ENCODE peak calls at places on chromosomes 11 and 22, in six cellular contexts. Y is adipocyte; I is A549; G is SJSA1; N is fibroblast of lung; P is CD4-positive, alpha-beta T cell. D is an unnamed sample. For H3K9me3, the result is how much of the 10 kb centered on the place peaks cover.

GRCh38 chr11:126702165-126702738 is 298.3 kb downstream of the KIRREL3 start:
- DNase-seq in Y (no peak), I (no peak), G (no peak), N (no peak), P (no peak), D (no peak)

GRCh38 chr11:71251159-71251721 is 1.1 kb downstream of the SHANK2 start:
- DNase-seq in Y (peak), I (peak), G (no peak), N (no peak), P (no peak), D (no peak)

GRCh38 chr11:132683602-132684001 is 848.7 kb downstream of the OPCML start:
- DNase-seq in Y (peak), I (no peak), G (no peak), N (no peak), P (no peak), D (no peak)

GRCh38 chr11:79045811-79046304 is 395.0 kb downstream of the TENM4 start:
- DNase-seq in Y (no peak), I (no peak), G (no peak), N (no peak), P (no peak), D (no peak)

GRCh38 chr11:104705475-104706195 is 192.6 kb downstream of the CASP12 start:
- DNase-seq in Y (no peak), I (no peak), G (no peak), N (no peak), P (peak), D (peak)

GRCh38 chr11:66100272-66101037 is 30.4 kb downstream of the PACS1 start:
- DNase-seq in Y (no peak), I (peak), G (no peak), N (no peak), P (peak), D (peak)

GRCh38 chr11:58796333-58797049 is 48.0 kb downstream of the GLYATL2 start:
- DNase-seq in Y (peak), I (no peak), G (no peak), N (no peak), P (no peak), D (no peak)

GRCh38 chr22:41417622-41418390 is 28.8 kb downstream of the TOB2 start:
- DNase-seq in Y (peak), I (no peak), G (no peak), N (peak), P (no peak), D (no peak)

GRCh38 chr22:36277482-36278291 is 24.8 kb downstream of the APOL1 start:
- DNase-seq in Y (peak), I (peak), G (peak), N (peak), P (peak), D (peak)

GRCh38 chr11:112460141-112460540 is 199.5 kb upstream of the PLET1 start:
- DNase-seq in Y (no peak), I (no peak), G (no peak), N (no peak), P (no peak), D (no peak)

GRCh38 chr11:128155590-128155989 is 431.8 kb downstream of the ETS1 start:
- DNase-seq in Y (no peak), I (no peak), G (no peak), N (no peak), P (no peak), D (no peak)

GRCh38 chr11:66317322-66317765 is 500 bp upstream of the CD248 start:
- DNase-seq in Y (peak), I (no peak), G (peak), N (peak), P (peak), D (no peak)

GRCh38 chr11:66619080-66619554 is 2.7 kb downstream of the RBM14 start:
- DNase-seq in Y (peak), I (no peak), G (peak), N (peak), P (no peak), D (no peak)

GRCh38 chr22:40043086-40043485 is 48.3 kb downstream of the FAM83F start:
- DNase-seq in Y (peak), I (no peak), G (no peak), N (peak), P (no peak), D (no peak)

GRCh38 chr11:115153135-115153534 is 351.1 kb downstream of the CADM1 start:
- DNase-seq in Y (no peak), I (no peak), G (no peak), N (peak), P (no peak), D (no peak)

GRCh38 chr11:106695506-106695905 is 322.8 kb downstream of the GUCY1A2 start:
- DNase-seq in Y (peak), I (no peak), G (no peak), N (peak), P (no peak), D (no peak)

GRCh38 chr22:40416267-40416570 is 45.8 kb downstream of the SGSM3 start:
- DNase-seq in Y (no peak), I (no peak), G (no peak), N (no peak), P (no peak), D (no peak)

GRCh38 chr22:17914474-17914873 is 109.9 kb downstream of the MICAL3 start:
- DNase-seq in Y (no peak), I (no peak), G (no peak), N (no peak), P (no peak), D (no peak)

GRCh38 chr11:68270334-68271022 is 1.3 kb downstream of the C11orf24 start:
- DNase-seq in Y (peak), I (no peak), G (no peak), N (no peak), P (no peak), D (no peak)

GRCh38 chr11:14418801-14419417 is 59.9 kb upstream of the RRAS2 start:
- DNase-seq in Y (peak), I (peak), G (peak), N (no peak), P (no peak), D (no peak)

GRCh38 chr22:47409501-47410275 is 647.2 kb downstream of the TBC1D22A start:
- DNase-seq in Y (no peak), I (no peak), G (no peak), N (no peak), P (no peak), D (no peak)

GRCh38 chr11:11725438-11725837 is 103.6 kb upstream of the GALNT18 start:
- DNase-seq in Y (no peak), I (no peak), G (no peak), N (no peak), P (no peak), D (no peak)

GRCh38 chr11:79419120-79419519 is 21.7 kb downstream of the TENM4 start:
- DNase-seq in Y (no peak), I (peak), G (no peak), N (peak), P (no peak), D (no peak)

GRCh38 chr11:12377824-12378593 is 638 bp downstream of the PARVA start:
- DNase-seq in Y (peak), I (peak), G (peak), N (peak), P (no peak), D (no peak)

GRCh38 chr22:31177420-31178162 is 17.6 kb downstream of the RNF185 start:
- DNase-seq in Y (peak), I (no peak), G (peak), N (peak), P (no peak), D (no peak)

GRCh38 chr22:37284807-37285355 is 2.6 kb downstream of the CYTH4 start:
- DNase-seq in Y (no peak), I (no peak), G (no peak), N (no peak), P (peak), D (peak)

GRCh38 chr22:20284471-20285086 is 16.5 kb upstream of the RTN4R start:
- DNase-seq in Y (no peak), I (no peak), G (no peak), N (no peak), P (no peak), D (no peak)

GRCh38 chr11:2581931-2582435 is 117.8 kb downstream of the KCNQ1OT1 start:
- DNase-seq in Y (no peak), I (no peak), G (no peak), N (no peak), P (no peak), D (peak)

GRCh38 chr11:133809525-133810178 is 35.7 kb downstream of the SPATA19 start:
- DNase-seq in Y (no peak), I (no peak), G (no peak), N (no peak), P (no peak), D (no peak)

GRCh38 chr22:21628386-21629261 is 1.2 kb downstream of the YDJC start:
- DNase-seq in Y (no peak), I (no peak), G (no peak), N (no peak), P (no peak), D (no peak)

GRCh38 chr11:12787847-12788246 is 113.6 kb downstream of the TEAD1 start:
- DNase-seq in Y (peak), I (no peak), G (peak), N (peak), P (no peak), D (no peak)

GRCh38 chr11:111733009-111733408 is 33.2 kb downstream of the PPP2R1B start:
- DNase-seq in Y (peak), I (no peak), G (peak), N (peak), P (no peak), D (no peak)

GRCh38 chr11:119181677-119182412 is 3.4 kb upstream of the NHERF4 start:
- DNase-seq in Y (no peak), I (no peak), G (no peak), N (no peak), P (no peak), D (no peak)

GRCh38 chr11:19816040-19816439 is 103.4 kb downstream of the NAV2 start:
- DNase-seq in Y (no peak), I (no peak), G (no peak), N (no peak), P (no peak), D (no peak)

GRCh38 chr11:72969894-72970335 is 155.7 kb downstream of the ATG16L2 start:
- DNase-seq in Y (peak), I (no peak), G (peak), N (peak), P (no peak), D (no peak)

GRCh38 chr11:125390949-125391348 is 105.1 kb downstream of the FEZ1 start:
- DNase-seq in Y (peak), I (no peak), G (peak), N (peak), P (no peak), D (no peak)

GRCh38 chr22:41951898-41952474 is at the start of gene SMIM45:
- DNase-seq in Y (no peak), I (no peak), G (no peak), N (no peak), P (no peak), D (no peak)

GRCh38 chr11:69588270-69588669 is 52.7 kb upstream of the CCND1 start:
- DNase-seq in Y (peak), I (peak), G (peak), N (peak), P (no peak), D (no peak)

GRCh38 chr11:14374922-14375630 is 16.1 kb upstream of the RRAS2 start:
- DNase-seq in Y (no peak), I (no peak), G (no peak), N (no peak), P (no peak), D (no peak)

DNA sequence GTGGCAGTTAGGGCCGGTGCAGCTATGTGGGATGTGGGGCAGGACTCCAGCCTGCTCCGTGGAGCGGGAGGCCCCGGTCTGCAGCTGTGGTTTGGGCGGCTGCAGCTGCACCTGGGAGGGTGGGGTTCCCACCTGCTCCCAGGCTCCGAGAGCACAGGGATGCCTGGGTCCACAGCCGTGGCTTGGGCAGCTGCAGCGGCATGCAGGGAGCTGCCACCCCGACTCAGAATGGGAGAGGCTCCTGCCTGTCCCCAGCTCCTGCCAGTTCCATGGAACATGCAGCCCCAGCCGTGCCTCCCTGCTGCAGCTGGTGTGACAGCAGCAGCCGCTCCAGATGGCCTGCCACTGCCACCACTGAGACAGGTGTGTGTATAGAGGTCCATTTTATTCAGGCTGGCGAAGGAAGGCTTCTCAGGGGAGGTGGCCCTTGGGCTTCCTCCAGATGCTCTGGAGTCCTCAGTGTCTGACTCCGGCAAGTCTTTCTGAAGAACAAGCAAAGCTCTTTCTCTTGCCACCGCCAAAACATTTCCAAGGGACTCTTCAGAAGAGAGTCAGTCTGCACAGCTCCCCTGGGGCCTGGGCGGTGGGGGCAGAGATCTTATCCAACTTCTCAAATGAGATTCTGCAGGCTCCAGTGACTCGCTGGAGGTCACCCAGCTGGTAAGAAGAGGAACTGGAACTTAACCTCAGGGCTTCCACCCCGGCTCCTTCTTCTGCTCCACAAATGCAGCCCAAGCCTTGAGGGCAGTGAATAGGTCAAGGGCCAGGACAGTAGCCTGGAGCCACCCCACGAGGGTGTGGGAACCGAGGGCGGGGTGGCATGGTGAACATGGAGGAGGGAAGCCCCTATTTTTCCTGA is 21.6 kb upstream of the UPK3A start:
- DNase-seq in Y (no peak), I (no peak), G (no peak), N (no peak), P (no peak), D (no peak)
- H3K9me3 ChIP-seq in Y (under half), I (under half), G (under half), N (under half), P (under half), D (under half)

GRCh38 chr22:49324527-49325491 is 502.9 kb downstream of the BRD1 start:
- DNase-seq in Y (no peak), I (no peak), G (no peak), N (no peak), P (no peak), D (no peak)
- H3K9me3 ChIP-seq in Y (under half), I (under half), G (under half), N (under half), P (under half), D (under half)

DNA sequence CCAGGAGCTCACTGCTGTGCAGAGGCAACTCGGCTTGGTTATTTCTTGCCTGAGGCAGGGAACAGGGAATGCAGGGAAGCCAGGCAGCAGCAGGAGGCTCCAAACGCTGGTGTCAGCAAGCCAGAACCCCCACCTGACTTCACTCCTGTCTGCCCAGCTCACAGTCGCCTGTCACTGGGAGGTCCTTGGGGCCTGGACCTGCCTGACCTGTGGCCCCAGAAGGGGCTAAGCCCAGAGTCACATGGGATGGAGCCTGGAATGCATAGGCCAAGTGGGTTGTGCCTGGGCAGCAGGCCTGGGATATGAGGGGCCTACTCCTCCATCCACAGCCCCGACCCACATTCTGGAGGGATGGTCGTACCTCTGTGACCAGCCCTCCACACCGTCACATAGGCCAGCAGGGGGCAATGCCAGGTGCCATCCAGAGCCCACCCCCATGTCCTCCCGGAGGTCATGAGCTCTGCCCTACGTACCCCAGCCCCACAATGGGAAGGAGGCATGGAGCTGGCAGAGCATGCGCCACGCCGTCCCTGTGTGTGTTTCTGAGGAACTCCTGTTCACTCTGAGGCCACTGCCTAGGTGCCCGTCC is 5.2 kb downstream of the RASSF7 start:
- DNase-seq in Y (peak), I (no peak), G (no peak), N (no peak), P (no peak), D (no peak)
- H3K9me3 ChIP-seq in Y (under half), I (under half), G (under half), N (under half), P (under half), D (under half)

DNA sequence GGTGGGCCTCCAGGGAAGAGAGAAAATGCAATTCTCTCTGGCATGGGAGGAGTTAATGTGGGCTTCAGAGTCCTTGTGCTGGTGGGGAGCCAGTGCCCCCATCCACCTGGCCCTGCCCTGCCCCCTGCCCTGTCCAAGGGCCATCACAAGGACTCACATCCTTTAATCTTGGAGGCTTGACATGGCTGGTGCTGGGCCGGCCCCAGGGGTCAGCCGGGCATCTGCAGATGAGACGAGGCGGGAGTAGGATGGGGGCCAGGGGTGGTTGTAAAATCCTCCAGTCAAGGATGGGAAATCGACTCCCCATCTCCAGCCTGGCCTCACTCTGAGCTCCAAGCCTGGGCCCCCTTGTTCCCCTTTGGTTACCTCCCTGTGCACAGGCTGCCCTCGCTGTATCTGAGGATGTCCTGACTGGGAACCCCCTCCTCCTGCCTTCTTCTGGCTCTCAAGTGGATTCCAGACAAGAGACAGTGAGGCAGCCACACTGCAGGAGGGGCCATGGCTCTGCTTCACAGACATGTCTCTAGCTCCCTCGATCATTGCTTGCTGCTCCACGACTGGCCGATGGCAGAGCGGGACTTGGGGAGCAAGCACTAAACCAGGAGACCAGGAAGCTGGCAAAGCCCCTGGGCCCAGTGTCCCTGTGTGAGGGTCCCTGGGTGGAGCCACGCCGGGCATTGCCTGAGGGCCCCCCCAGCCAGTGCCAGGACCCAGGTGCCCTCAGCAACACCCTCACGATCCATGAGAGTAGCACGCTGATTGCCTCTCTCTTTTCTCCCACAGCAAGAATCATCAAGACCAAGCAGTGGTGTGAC is 1120.5 kb downstream of the BRD1 start:
- DNase-seq in Y (no peak), I (no peak), G (no peak), N (no peak), P (no peak), D (no peak)
- H3K9me3 ChIP-seq in Y (under half), I (under half), G (under half), N (under half), P (under half), D (under half)

DNA sequence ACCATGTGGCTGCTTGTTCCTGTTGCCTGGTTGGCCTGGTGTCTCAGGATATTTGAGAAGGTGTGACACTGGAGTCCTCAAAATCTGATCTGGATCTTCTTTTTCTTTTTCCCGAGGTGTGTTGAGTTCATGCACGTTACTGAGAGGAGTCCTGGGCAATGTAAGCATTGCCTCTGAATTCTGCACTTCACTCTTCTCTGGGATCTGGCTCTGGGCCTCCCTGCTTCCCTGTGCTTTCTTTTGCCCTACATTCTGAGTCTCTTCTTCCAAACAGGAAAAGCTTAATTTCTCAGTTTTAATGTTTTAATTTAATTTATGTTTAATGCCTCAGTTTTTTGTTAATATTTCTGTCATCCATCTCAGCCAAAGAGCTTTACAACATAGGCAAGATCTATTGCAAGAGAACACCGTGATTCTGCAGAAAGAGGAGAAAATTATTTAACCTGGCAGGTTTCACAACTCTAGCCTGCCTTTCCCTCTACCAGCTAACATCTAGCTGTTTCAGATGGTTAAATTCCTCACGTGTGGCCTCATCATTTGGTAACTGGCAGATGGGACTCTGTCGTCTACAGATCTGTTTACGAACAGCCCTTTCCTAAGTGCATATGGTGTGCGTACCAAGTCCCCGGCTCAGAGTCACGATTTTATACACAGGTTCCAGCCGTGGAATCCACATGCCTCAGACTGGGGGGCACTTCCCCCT is 24.7 kb downstream of the LDLRAD3 start:
- DNase-seq in Y (no peak), I (no peak), G (no peak), N (no peak), P (no peak), D (no peak)
- H3K9me3 ChIP-seq in Y (under half), I (under half), G (under half), N (under half), P (under half), D (under half)

D was measured in T-helper 17 cell.